ENCODE peak calls at places on chromosomes 2 and 18, in eight cellular contexts. T is neuronal stem cell; Q is adipocyte; S is activated CD8-positive, alpha-beta memory T cell treated with anti-CD3 and anti-CD28 coated beads for 24 hours; C is amniotic stem cell; M is SW480; B is HS-5; J is activated naive CD4-positive, alpha-beta T cell. O is an unnamed sample.
A peak's percentile ranks its signal among the peaks of the same experiment; 100 is the strongest.

GRCh38 chr2:85318222-85319182 is 9.3 kb downstream of the TGOLN2 start:
- DNase-seq in T (no peak), Q (peak; percentile 95), S (peak; percentile 72), C (peak; percentile 88), M (peak; percentile 24), B (no peak), J (no peak), O (peak; percentile 94)

GRCh38 chr2:150976604-150977003 is 285.1 kb downstream of the RBM43 start:
- DNase-seq in T (no peak), Q (no peak), S (no peak), C (no peak), M (no peak), B (no peak), J (no peak), O (no peak)

GRCh38 chr18:52716926-52717325 is 376.9 kb downstream of the DCC start:
- DNase-seq in T (no peak), Q (no peak), S (no peak), C (no peak), M (peak; percentile 53), B (no peak), J (no peak), O (no peak)

GRCh38 chr2:25642298-25642697 is 31.1 kb downstream of the DTNB start:
- DNase-seq in T (no peak), Q (no peak), S (no peak), C (no peak), M (no peak), B (no peak), J (no peak), O (no peak)

GRCh38 chr2:68637047-68637446 is 6.3 kb upstream of the PROKR1 start:
- DNase-seq in T (no peak), Q (no peak), S (no peak), C (no peak), M (no peak), B (no peak), J (no peak), O (no peak)

GRCh38 chr18:78071146-78071710 is 821.6 kb downstream of the GALR1 start:
- DNase-seq in T (no peak), Q (no peak), S (no peak), C (no peak), M (no peak), B (no peak), J (no peak), O (no peak)

GRCh38 chr2:155965415-155966070 is 367.0 kb downstream of the NR4A2 start:
- DNase-seq in T (no peak), Q (no peak), S (no peak), C (no peak), M (peak; percentile 66), B (no peak), J (no peak), O (no peak)

GRCh38 chr2:191677091-191677645 is 768 bp upstream of the NABP1 start:
- DNase-seq in T (no peak), Q (peak; percentile 87), S (no peak), C (no peak), M (peak; percentile 55), B (no peak), J (no peak), O (peak; percentile 88)

GRCh38 chr2:113128386-113128664 is 927 bp downstream of the IL1RN start:
- DNase-seq in T (no peak), Q (no peak), S (no peak), C (no peak), M (no peak), B (no peak), J (no peak), O (no peak)

GRCh38 chr2:69292326-69292725 is 94.7 kb downstream of the GFPT1 start:
- DNase-seq in T (no peak), Q (no peak), S (no peak), C (no peak), M (no peak), B (no peak), J (no peak), O (no peak)

GRCh38 chr2:190674966-190675650 is 26.2 kb downstream of the NAB1 start:
- DNase-seq in T (no peak), Q (no peak), S (no peak), C (no peak), M (no peak), B (no peak), J (no peak), O (no peak)

GRCh38 chr18:2274613-2275012 is 296.7 kb downstream of the METTL4 start:
- DNase-seq in T (no peak), Q (no peak), S (no peak), C (no peak), M (no peak), B (no peak), J (no peak), O (no peak)

GRCh38 chr2:138030459-138030858 is 66.2 kb downstream of the HNMT start:
- DNase-seq in T (no peak), Q (peak; percentile 31), S (no peak), C (no peak), M (no peak), B (peak; percentile 61), J (no peak), O (no peak)

GRCh38 chr2:62306751-62307468 is 111.0 kb downstream of the B3GNT2 start:
- DNase-seq in T (no peak), Q (peak; percentile 14), S (peak; percentile 78), C (no peak), M (peak; percentile 51), B (no peak), J (no peak), O (no peak)

GRCh38 chr2:207176245-207176644 is 10.5 kb upstream of the KLF7 start:
- DNase-seq in T (no peak), Q (no peak), S (no peak), C (no peak), M (no peak), B (no peak), J (no peak), O (no peak)

GRCh38 chr2:165474621-165475269 is 5.2 kb downstream of the CSRNP3 start:
- DNase-seq in T (no peak), Q (no peak), S (no peak), C (no peak), M (no peak), B (no peak), J (no peak), O (no peak)

GRCh38 chr2:155309483-155309882 is 611.0 kb downstream of the KCNJ3 start:
- DNase-seq in T (no peak), Q (no peak), S (no peak), C (no peak), M (no peak), B (no peak), J (no peak), O (no peak)

GRCh38 chr2:188609321-188610049 is 317.8 kb downstream of the GULP1 start:
- DNase-seq in T (no peak), Q (no peak), S (no peak), C (no peak), M (no peak), B (peak; percentile 31), J (no peak), O (no peak)

GRCh38 chr18:57910817-57911216 is 107.7 kb upstream of the ATP8B1 start:
- DNase-seq in T (no peak), Q (no peak), S (no peak), C (no peak), M (no peak), B (no peak), J (no peak), O (no peak)

GRCh38 chr18:519019-519879 is 18.7 kb upstream of the COLEC12 start:
- DNase-seq in T (no peak), Q (peak; percentile 47), S (no peak), C (no peak), M (no peak), B (no peak), J (no peak), O (peak; percentile 52)

GRCh38 chr2:240934701-240935100 is 28.6 kb downstream of the CROCC2 start:
- DNase-seq in T (no peak), Q (no peak), S (peak; percentile 28), C (no peak), M (no peak), B (no peak), J (no peak), O (no peak)

GRCh38 chr2:82013641-82014040 is 1709.1 kb upstream of the LRRTM1 start:
- DNase-seq in T (peak; percentile 2), Q (no peak), S (no peak), C (no peak), M (no peak), B (no peak), J (no peak), O (no peak)

GRCh38 chr2:173659522-173659921 is 304.9 kb downstream of the CDCA7 start:
- DNase-seq in T (no peak), Q (no peak), S (no peak), C (no peak), M (no peak), B (no peak), J (no peak), O (no peak)

GRCh38 chr2:58709274-58709673 is 468.1 kb upstream of the FANCL start:
- DNase-seq in T (no peak), Q (no peak), S (no peak), C (no peak), M (no peak), B (no peak), J (no peak), O (no peak)

GRCh38 chr2:98828793-98829371 is 98.0 kb upstream of the MGAT4A start:
- DNase-seq in T (no peak), Q (no peak), S (no peak), C (no peak), M (peak; percentile 72), B (no peak), J (no peak), O (no peak)

GRCh38 chr2:164745012-164745797 is 96.4 kb downstream of the COBLL1 start:
- DNase-seq in T (no peak), Q (peak; percentile 38), S (no peak), C (no peak), M (no peak), B (no peak), J (no peak), O (no peak)

GRCh38 chr2:240206630-240207029 is 66.2 kb upstream of the OTOS start:
- DNase-seq in T (no peak), Q (no peak), S (no peak), C (no peak), M (no peak), B (no peak), J (no peak), O (no peak)

O was measured in fibroblast of gingiva.